ENCODE peak calls at places on chromosomes 1 and 21, in eight cellular contexts. I is heart left ventricle, W is AG09319, Z is neural progenitor cell, H is lung, P is fibroblast of lung, T is vagina, C is RWPE1. R is an unnamed sample.

GRCh38 chr1:204731509-204731908 is 46.0 kb upstream of the LRRN2 start:
- DNase-seq in Z (no peak), C (no peak), W (no peak), P (no peak), I (no peak), H (no peak), T (no peak), R (no peak)

GRCh38 chr1:229273507-229274232 is 2.8 kb downstream of the RAB4A start:
- DNase-seq in Z (no peak), C (no peak), T (no peak), W (no peak), H (no peak), P (no peak), I (no peak), R (no peak)

GRCh38 chr1:145949219-145949618 is 8.6 kb downstream of the LIX1L start:
- DNase-seq in T (no peak), H (no peak), C (no peak), I (no peak), P (peak), Z (no peak), W (no peak), R (no peak)

GRCh38 chr1:230706887-230707731 is 6.8 kb downstream of the AGT start:
- DNase-seq in T (no peak), H (no peak), P (no peak), C (no peak), I (no peak), W (no peak), Z (no peak), R (no peak)

GRCh38 chr1:145720878-145721671 is 1.8 kb downstream of the CD160 start:
- DNase-seq in T (no peak), H (peak), Z (peak), W (no peak), I (peak), C (peak), P (peak), R (peak)

GRCh38 chr1:78168306-78168705 is 122.5 kb downstream of the GIPC2 start:
- DNase-seq in W (no peak), P (no peak), Z (no peak), I (no peak), H (no peak), C (no peak), T (no peak), R (no peak)

GRCh38 chr1:63674238-63674864 is 81.1 kb downstream of the PGM1 start:
- DNase-seq in C (peak), T (peak), P (peak), W (peak), H (peak), I (peak), Z (peak), R (peak)

GRCh38 chr1:99818063-99818699 is 32.0 kb upstream of the AGL start:
- DNase-seq in P (peak), C (no peak), Z (no peak), W (no peak), I (no peak), T (no peak), H (no peak), R (no peak)

GRCh38 chr1:5975133-5975880 is 16.9 kb downstream of the NPHP4 start:
- DNase-seq in P (peak), H (no peak), T (no peak), Z (peak), I (no peak), C (peak), W (no peak), R (peak)

GRCh38 chr1:3910769-3911520 is 10.9 kb upstream of the C1orf174 start:
- DNase-seq in W (peak), C (peak), H (peak), Z (peak), P (peak), T (no peak), I (no peak), R (peak)

GRCh38 chr1:218345673-218346390 is 696 bp downstream of the TGFB2 start:
- DNase-seq in T (no peak), Z (peak), C (peak), W (no peak), P (peak), I (peak), H (peak), R (peak)

GRCh38 chr1:6166655-6167390 is 13.3 kb downstream of the CHD5 start:
- DNase-seq in I (no peak), P (no peak), T (no peak), C (no peak), H (no peak), Z (no peak), W (no peak), R (no peak)

GRCh38 chr1:204080163-204080903 is 7.4 kb downstream of the SOX13 start:
- DNase-seq in T (no peak), I (peak), P (peak), W (no peak), H (peak), C (peak), Z (peak), R (no peak)

GRCh38 chr21:46552865-46553379 is 52.0 kb downstream of the S100B start:
- DNase-seq in H (peak), W (no peak), T (no peak), Z (no peak), C (no peak), P (no peak), I (no peak), R (no peak)

GRCh38 chr1:224615861-224616760 is at the start of gene CNIH3:
- DNase-seq in W (no peak), T (no peak), H (no peak), Z (peak), C (peak), P (peak), I (no peak), R (peak)

GRCh38 chr1:5988596-5989285 is 3.5 kb downstream of the NPHP4 start:
- DNase-seq in P (no peak), I (no peak), W (no peak), Z (no peak), C (no peak), T (no peak), H (no peak), R (no peak)

GRCh38 chr1:244435562-244436205 is 16.0 kb downstream of the ADSS2 start:
- DNase-seq in Z (no peak), I (no peak), C (no peak), T (no peak), W (no peak), H (no peak), P (peak), R (no peak)

GRCh38 chr1:12179111-12179519 is 12.3 kb downstream of the TNFRSF1B start:
- DNase-seq in Z (no peak), W (no peak), H (no peak), T (no peak), I (no peak), P (peak), C (no peak), R (no peak)

GRCh38 chr1:29953938-29954337 is 717.6 kb downstream of the PTPRU start:
- DNase-seq in W (no peak), Z (no peak), I (no peak), T (no peak), P (no peak), H (no peak), C (no peak), R (no peak)

GRCh38 chr1:5879421-5879820 is 112.8 kb downstream of the NPHP4 start:
- DNase-seq in H (no peak), W (no peak), Z (no peak), I (no peak), C (no peak), P (no peak), T (no peak), R (no peak)

DNA sequence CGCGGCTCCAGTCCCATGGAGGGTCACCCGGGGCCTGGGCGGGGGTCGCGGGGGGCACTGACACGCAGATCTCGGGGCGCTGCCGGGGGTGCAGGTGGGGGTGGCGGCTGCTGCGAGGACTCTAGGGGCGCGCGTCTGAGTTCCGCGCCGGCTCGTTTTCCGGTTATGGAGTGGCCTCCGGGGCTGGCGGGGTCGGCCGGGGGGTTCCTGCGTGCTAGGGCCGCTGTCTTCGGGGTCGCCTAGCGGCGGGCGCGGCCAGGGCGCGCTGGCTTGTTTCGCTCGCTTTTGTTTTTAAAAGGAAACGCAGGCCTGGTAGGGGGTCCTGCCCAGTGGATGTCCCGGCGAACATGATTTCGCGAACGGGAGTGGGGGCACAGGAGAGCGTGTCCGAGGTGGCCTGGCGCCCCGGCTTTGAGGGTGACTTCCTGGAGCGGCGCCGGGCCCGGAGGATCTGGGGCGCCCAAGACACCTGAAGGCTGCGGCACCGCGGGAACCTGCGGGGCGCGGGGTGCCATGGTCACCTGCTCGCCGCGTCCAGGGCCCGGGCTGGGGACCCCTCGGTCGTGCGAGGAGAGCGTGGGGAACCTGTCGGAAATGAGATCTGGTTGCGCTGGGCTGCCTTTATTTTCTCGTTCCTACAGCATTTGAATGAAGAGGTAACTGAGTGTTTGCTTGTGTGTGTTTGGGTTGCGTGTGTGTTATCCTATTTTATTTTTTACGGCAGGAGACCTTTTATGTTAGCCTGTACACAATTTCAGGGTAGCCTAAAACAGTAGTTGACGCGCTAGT is 618 bp downstream of the ETS2 start:
- DNase-seq in C (no peak), W (no peak), T (no peak), P (no peak), Z (peak), H (no peak), I (peak), R (peak)
- TF ChIP-seq CTCF in C (no peak), W (peak), T (no peak), P (peak), Z (peak), H (no peak), I (no peak), R (no peak)

DNA sequence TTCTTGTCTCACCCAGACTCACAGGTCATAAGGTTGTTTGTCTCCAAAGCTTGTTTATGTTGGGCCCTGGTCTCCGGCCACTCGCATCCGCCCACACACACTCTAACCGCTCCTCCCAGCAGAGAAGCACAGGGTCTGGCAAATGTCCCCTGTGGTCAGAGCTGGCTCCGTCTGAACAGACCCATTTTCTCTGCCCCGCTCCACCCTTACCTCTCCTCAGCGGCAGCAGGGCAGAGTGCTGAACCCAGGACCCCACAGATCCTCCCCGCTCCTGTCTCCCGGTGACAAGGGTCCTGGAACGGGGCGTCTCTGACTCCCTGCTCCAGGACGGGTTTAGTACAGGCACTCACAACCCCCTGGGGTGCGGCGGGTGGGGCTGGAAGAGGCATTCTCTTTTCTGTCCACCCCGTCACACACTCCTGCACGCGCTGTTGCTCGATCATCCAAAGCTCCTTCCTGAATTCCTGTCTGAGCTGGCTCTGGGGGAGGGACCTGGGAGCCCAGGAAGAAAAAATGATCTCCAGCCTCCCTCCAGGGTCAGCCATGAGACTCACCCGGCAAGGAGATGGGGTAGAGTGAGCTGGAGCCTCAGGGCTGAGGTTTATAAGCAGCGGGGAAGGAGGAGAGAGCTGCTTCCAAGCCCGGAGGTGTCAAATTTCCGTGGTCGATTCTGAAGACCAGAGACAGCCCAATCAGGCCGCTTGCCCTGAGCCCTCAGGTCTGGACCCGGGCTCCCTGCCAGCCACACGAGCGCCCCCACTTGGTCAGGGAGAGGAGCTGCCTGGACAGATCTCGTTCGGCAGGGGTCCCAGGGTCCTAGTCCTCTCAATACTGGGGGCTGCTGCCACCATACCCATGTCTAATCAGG is at the start of gene S100A13:
- DNase-seq in C (peak), T (no peak), W (peak), Z (peak), H (peak), P (peak), I (peak), R (peak)
- TF ChIP-seq CTCF in C (peak), T (no peak), W (peak), Z (peak), H (no peak), P (peak), I (peak), R (peak)

GRCh38 chr1:56806804-56807203 is 12.4 kb downstream of the FYB2 start:
- DNase-seq in H (no peak), P (no peak), I (no peak), W (no peak), T (no peak), Z (no peak), C (no peak), R (no peak)
- TF ChIP-seq CTCF in H (no peak), P (no peak), I (no peak), W (no peak), T (no peak), Z (no peak), C (no peak), R (no peak)

DNA sequence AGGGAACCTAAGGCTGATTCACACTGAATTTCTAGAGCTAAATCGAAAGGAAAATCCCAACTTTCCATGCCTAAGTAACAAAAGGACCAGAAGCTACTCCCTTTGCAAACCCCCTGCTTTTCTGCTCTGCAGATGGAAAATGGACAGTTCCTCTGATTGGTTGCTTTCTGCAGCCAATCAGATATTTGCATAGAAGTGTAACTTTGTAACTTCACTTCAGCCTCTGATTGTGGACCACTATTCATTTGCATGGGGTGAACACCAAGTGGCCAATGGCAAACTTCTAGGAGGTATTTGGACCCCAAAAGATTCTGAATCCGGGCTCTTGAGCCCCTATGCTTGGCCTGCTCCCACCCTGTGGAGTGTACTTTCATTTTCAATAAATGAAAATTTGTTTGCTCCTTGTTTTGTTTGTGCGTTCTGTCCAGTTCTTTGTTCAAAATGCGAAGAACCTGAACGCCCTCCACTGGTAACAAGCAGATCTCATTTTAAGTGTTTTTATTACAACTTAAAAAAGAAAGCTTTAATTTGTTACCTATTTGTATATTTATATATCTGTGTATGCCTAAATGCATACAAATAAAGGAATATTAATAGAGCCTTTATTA is 6.4 kb upstream of the GSTM4 start:
- DNase-seq in C (no peak), I (no peak), T (peak), H (peak), Z (no peak), P (peak), W (no peak), R (no peak)
- TF ChIP-seq CTCF in C (peak), I (peak), T (no peak), H (no peak), Z (peak), P (peak), W (peak), R (no peak)

GRCh38 chr1:1419363-1419811 is 1.7 kb downstream of the ANKRD65 start:
- DNase-seq in T (no peak), Z (peak), I (no peak), H (no peak), P (no peak), W (no peak), C (no peak), R (no peak)
- TF ChIP-seq CTCF in T (no peak), Z (no peak), I (no peak), H (no peak), P (no peak), W (no peak), C (no peak), R (no peak)